ENCODE peak calls at places on chromosomes 6 and 20, in six cellular contexts. S is heart left ventricle; A is psoas muscle; Z is ovary; T is CD8-positive, alpha-beta memory T cell; W is stomach. C is an unnamed sample.

GRCh38 chr6:37155394-37156312 is 14.3 kb upstream of the PIM1 start:
- DNase-seq in S (no peak), A (no peak), Z (peak; percentile 19), T (no peak), W (peak; percentile 40), C (no peak)

GRCh38 chr20:44526129-44526528 is 4.3 kb upstream of the SERINC3 start:
- DNase-seq in S (no peak), A (no peak), Z (no peak), T (no peak), W (no peak), C (no peak)

GRCh38 chr6:33700391-33701050 is 11.0 kb downstream of the UQCC2 start:
- DNase-seq in S (peak; percentile 59), A (peak; percentile 83), Z (peak; percentile 74), T (peak; percentile 60), W (peak; percentile 82), C (peak; percentile 79)

GRCh38 chr6:155181498-155181897 is 82.3 kb upstream of the CLDN20 start:
- DNase-seq in S (no peak), A (no peak), Z (no peak), T (no peak), W (no peak), C (no peak)

GRCh38 chr6:83893024-83893423 is 33.5 kb downstream of the CYB5R4 start:
- DNase-seq in S (no peak), A (no peak), Z (no peak), T (no peak), W (no peak), C (no peak)

GRCh38 chr6:1381397-1382330 is 7.7 kb upstream of the FOXF2 start:
- DNase-seq in S (no peak), A (no peak), Z (peak; percentile 62), T (peak; percentile 19), W (peak; percentile 69), C (no peak)

GRCh38 chr20:4812216-4812615 is 90.5 kb downstream of the PRND start:
- DNase-seq in S (no peak), A (no peak), Z (no peak), T (no peak), W (no peak), C (no peak)

GRCh38 chr6:89527634-89528033 is 94.7 kb downstream of the ANKRD6 start:
- DNase-seq in S (no peak), A (no peak), Z (no peak), T (no peak), W (no peak), C (no peak)

GRCh38 chr6:113449051-113449450 is 408.1 kb upstream of the MARCKS start:
- DNase-seq in S (no peak), A (no peak), Z (no peak), T (no peak), W (no peak), C (no peak)

GRCh38 chr6:38345586-38345985 is 294.1 kb downstream of the BTBD9 start:
- DNase-seq in S (no peak), A (no peak), Z (no peak), T (no peak), W (no peak), C (no peak)

DNA sequence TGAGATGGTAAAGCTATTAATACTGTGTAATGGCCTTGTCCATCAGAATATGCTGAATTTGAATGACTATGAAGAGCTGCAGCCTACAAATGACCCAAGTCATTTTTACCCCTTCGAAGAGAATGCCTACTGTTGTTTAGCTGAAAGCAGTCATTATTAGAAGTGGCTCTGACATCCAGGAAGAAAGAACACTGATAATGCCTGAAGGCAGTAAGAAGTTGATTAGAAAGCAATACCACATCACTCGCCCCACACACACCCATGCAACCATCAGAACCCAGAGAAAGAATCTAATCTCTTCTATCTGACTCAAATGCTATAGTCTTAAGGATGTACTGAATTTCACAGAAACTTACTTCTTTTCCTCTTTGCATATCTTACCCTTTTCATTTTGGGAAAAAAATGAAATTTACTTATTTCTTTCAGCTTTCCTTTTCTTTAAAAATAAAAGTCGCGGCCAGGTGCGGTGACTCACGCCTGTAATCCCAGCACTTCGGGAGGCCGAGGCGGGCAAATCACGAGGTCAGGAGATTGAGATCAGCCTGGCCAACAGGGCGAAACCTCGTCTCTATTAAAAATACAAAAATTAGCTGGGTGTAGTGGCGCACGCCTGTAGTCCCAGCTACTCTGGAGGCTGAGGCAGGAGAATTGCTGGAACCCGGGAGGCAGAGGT is 61.0 kb downstream of the ARHGAP18 start:
- DNase-seq in S (no peak), A (no peak), Z (no peak), T (no peak), W (no peak), C (no peak)
- H3K4me1 ChIP-seq in S (peaks cover 34% of the 10 kb centered on the region), A (peaks cover 13% of the 10 kb centered on the region), Z (peaks cover 4% of the 10 kb centered on the region), T (no peaks in the 10 kb centered on the region), W (peaks cover 72% of the 10 kb centered on the region), C (peaks cover 66% of the 10 kb centered on the region)

GRCh38 chr6:42566614-42567208 is 2.9 kb downstream of the UBR2 start:
- DNase-seq in S (no peak), A (no peak), Z (no peak), T (no peak), W (no peak), C (no peak)

GRCh38 chr6:42571611-42572342 is 7.9 kb downstream of the UBR2 start:
- DNase-seq in S (no peak), A (no peak), Z (no peak), T (no peak), W (no peak), C (no peak)

GRCh38 chr6:42569102-42570028 is 5.5 kb downstream of the UBR2 start:
- DNase-seq in S (no peak), A (no peak), Z (no peak), T (no peak), W (no peak), C (no peak)

GRCh38 chr6:42572523-42572922 is 8.7 kb downstream of the UBR2 start:
- DNase-seq in S (no peak), A (no peak), Z (no peak), T (no peak), W (no peak), C (no peak)
- H3K27ac ChIP-seq in S (peak overlapping the region; percentile 35), A (no peak overlapping the region), Z (no peak overlapping the region), T (no peak overlapping the region), W (no peak overlapping the region), C (no peak overlapping the region)

GRCh38 chr20:57555457-57556184 is 5.3 kb upstream of the PCK1 start:
- DNase-seq in S (no peak), A (no peak), Z (no peak), T (no peak), W (no peak), C (no peak)

GRCh38 chr20:57548177-57549058 is 12.5 kb upstream of the PCK1 start:
- DNase-seq in S (no peak), A (no peak), Z (no peak), T (no peak), W (no peak), C (no peak)

GRCh38 chr20:57556980-57557274 is 4.0 kb upstream of the PCK1 start:
- DNase-seq in S (no peak), A (no peak), Z (no peak), T (no peak), W (no peak), C (no peak)

GRCh38 chr20:57553376-57554018 is 7.4 kb upstream of the PCK1 start:
- DNase-seq in S (no peak), A (no peak), Z (no peak), T (no peak), W (no peak), C (no peak)

DNA sequence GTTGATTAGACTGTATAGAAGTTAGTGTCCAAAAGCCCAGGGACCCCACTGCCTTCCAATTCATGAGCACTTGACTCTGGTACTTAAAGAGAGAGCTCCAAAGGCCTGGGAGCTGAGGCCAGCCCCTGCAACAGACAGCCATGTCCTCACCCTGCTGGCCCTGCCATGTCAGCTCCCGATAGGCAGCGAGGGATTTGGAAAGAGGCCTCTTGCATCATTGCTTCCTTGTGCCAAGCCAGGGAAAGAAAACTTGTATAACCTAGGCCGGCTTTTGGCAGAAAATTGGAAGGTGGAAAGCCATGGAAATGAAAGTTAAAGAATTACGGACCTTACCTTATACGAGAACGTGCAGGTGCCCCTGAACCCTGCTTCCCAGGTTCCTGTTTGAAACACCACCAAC is 8.4 kb upstream of the PCK1 start:
- DNase-seq in S (no peak), A (no peak), Z (no peak), T (no peak), W (no peak), C (no peak)
- H3K27me3 ChIP-seq in S (peaks cover 4% of the 10 kb centered on the region), A (peaks cover under 1% of the 10 kb centered on the region), Z (no peaks in the 10 kb centered on the region), T (peaks cover 9% of the 10 kb centered on the region), W (peaks cover 13% of the 10 kb centered on the region), C (peaks cover 8% of the 10 kb centered on the region)

GRCh38 chr6:125810435-125810834 is 19.7 kb downstream of the NCOA7 start:
- DNase-seq in S (no peak), A (no peak), Z (no peak), T (no peak), W (no peak), C (no peak)

GRCh38 chr6:125812394-125813231 is 21.9 kb downstream of the NCOA7 start:
- DNase-seq in S (no peak), A (no peak), Z (no peak), T (no peak), W (no peak), C (no peak)

GRCh38 chr6:125808591-125808990 is 17.8 kb downstream of the NCOA7 start:
- DNase-seq in S (no peak), A (no peak), Z (no peak), T (no peak), W (no peak), C (no peak)

GRCh38 chr6:125809771-125810315 is 19.1 kb downstream of the NCOA7 start:
- DNase-seq in S (no peak), A (no peak), Z (no peak), T (no peak), W (no peak), C (no peak)

GRCh38 chr6:125811259-125811658 is 20.5 kb downstream of the NCOA7 start:
- DNase-seq in S (no peak), A (no peak), Z (no peak), T (no peak), W (no peak), C (no peak)
- H3K4me1 ChIP-seq in S (peaks cover 48% of the 10 kb centered on the region), A (no peaks in the 10 kb centered on the region), Z (peaks cover 16% of the 10 kb centered on the region), T (no peaks in the 10 kb centered on the region), W (peaks cover 80% of the 10 kb centered on the region), C (peaks cover 67% of the 10 kb centered on the region)

GRCh38 chr6:36119209-36119608 is 11.1 kb upstream of the MAPK13 start:
- DNase-seq in S (no peak), A (no peak), Z (no peak), T (no peak), W (no peak), C (no peak)
- H3K27ac ChIP-seq in S (peak overlapping the region; percentile 87), A (peak overlapping the region; percentile 46), Z (no peak overlapping the region), T (no peak overlapping the region), W (no peak overlapping the region), C (no peak overlapping the region)

GRCh38 chr6:43254138-43254817 is 11.0 kb downstream of the TTBK1 start:
- DNase-seq in S (no peak), A (no peak), Z (no peak), T (no peak), W (no peak), C (no peak)
- H3K27me3 ChIP-seq in S (peaks cover 16% of the 10 kb centered on the region), A (peaks cover 4% of the 10 kb centered on the region), Z (no peaks in the 10 kb centered on the region), T (peaks cover 3% of the 10 kb centered on the region), W (peaks cover 80% of the 10 kb centered on the region), C (peaks cover 21% of the 10 kb centered on the region)

DNA sequence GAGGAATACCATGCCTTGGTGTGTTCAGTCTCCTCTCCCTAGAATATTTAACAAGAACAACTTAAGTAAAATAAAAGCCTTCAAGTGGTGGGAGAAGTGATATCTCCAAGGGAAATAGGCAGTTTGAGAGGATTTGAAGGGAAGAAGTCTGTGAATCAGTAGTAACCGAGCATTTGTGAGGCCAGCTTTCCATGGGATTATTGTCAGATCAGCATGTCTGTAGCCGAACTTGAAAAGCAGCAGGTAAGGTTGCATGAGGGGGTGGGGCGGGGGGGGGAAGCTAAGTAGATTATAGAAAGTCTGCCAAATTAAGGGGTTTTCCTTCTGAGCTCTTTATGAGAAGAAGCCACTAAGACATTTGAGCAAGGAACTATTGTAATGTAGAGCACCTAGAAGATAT is 92.6 kb downstream of the GRIK2 start:
- DNase-seq in S (no peak), A (no peak), Z (no peak), T (no peak), W (no peak), C (no peak)
- H3K4me1 ChIP-seq in S (no peaks in the 10 kb centered on the region), A (no peaks in the 10 kb centered on the region), Z (no peaks in the 10 kb centered on the region), T (no peaks in the 10 kb centered on the region), W (no peaks in the 10 kb centered on the region), C (no peaks in the 10 kb centered on the region)

C was measured in lower lobe of right lung.